ENCODE peak calls at places on chromosome 19, in five cellular contexts. L, Q, I, V and A are unnamed samples. For H3K4me1, the result is how much of the 10 kb centered on the place peaks cover.

GRCh38 chr19:32339988-32340874 is 5.2 kb upstream of the ZNF507 start:
- DNase-seq in Q (peak), I (peak), V (peak), L (peak), A (peak)

GRCh38 chr19:14375055-14375581 is 6.1 kb upstream of the ADGRE5 start:
- DNase-seq in V (no peak), Q (peak), I (peak), L (no peak), A (peak)

GRCh38 chr19:11446652-11447301 is 11.3 kb downstream of the PRKCSH start:
- DNase-seq in V (peak), I (peak), L (no peak), Q (peak), A (peak)

GRCh38 chr19:14906711-14907110 is 20.8 kb upstream of the OR7A17 start:
- DNase-seq in V (no peak), L (no peak), Q (no peak), I (no peak), A (no peak)

GRCh38 chr19:10520652-10521318 is 3.5 kb upstream of the S1PR5 start:
- DNase-seq in L (no peak), V (peak), Q (no peak), I (peak), A (no peak)

GRCh38 chr19:18428837-18429674 is 8.9 kb downstream of the ISYNA1 start:
- DNase-seq in Q (peak), I (peak), L (peak), V (no peak), A (peak)

GRCh38 chr19:34096020-34096915 is 76.0 kb upstream of the LSM14A start:
- DNase-seq in V (peak), I (no peak), L (peak), Q (no peak), A (no peak)

GRCh38 chr19:4493104-4493928 is 21.2 kb downstream of the HDGFL2 start:
- DNase-seq in L (no peak), I (no peak), V (no peak), Q (no peak), A (no peak)

GRCh38 chr19:58407658-58408151 is 744 bp upstream of the ZNF584 start:
- DNase-seq in Q (no peak), I (no peak), L (peak), V (no peak), A (no peak)

GRCh38 chr19:14410054-14410774 is 8.9 kb downstream of the DDX39A start:
- DNase-seq in Q (no peak), I (no peak), V (no peak), L (no peak), A (no peak)

GRCh38 chr19:35354898-35355297 is 3.4 kb upstream of the FFAR3 start:
- DNase-seq in I (no peak), Q (peak), L (no peak), V (no peak), A (peak)

GRCh38 chr19:58555369-58555885 is 522 bp upstream of the CHMP2A start:
- DNase-seq in L (no peak), V (no peak), Q (no peak), I (no peak), A (peak)

GRCh38 chr19:43776285-43776684 is 4.5 kb downstream of the KCNN4 start:
- DNase-seq in V (no peak), I (no peak), Q (no peak), L (no peak), A (no peak)

GRCh38 chr19:3958836-3959765 is 11.8 kb downstream of the DAPK3 start:
- DNase-seq in I (no peak), L (no peak), Q (no peak), V (no peak), A (peak)

GRCh38 chr19:4108767-4109625 is 14.9 kb downstream of the MAP2K2 start:
- DNase-seq in L (no peak), Q (no peak), I (no peak), V (no peak), A (no peak)

GRCh38 chr19:52351512-52351911 is 15.5 kb downstream of the ZNF610 start:
- DNase-seq in I (no peak), Q (no peak), L (no peak), V (no peak), A (no peak)

GRCh38 chr19:3618144-3618810 is 8.3 kb downstream of the CACTIN start:
- DNase-seq in L (peak), I (peak), V (peak), Q (peak), A (peak)

GRCh38 chr19:40053491-40053890 is 2.5 kb downstream of the ZNF780B start:
- DNase-seq in Q (no peak), L (no peak), V (no peak), I (no peak), A (no peak)

GRCh38 chr19:19319725-19320361 is 466 bp downstream of the SUGP1 start:
- DNase-seq in L (no peak), V (no peak), Q (no peak), I (no peak), A (no peak)

GRCh38 chr19:55549500-55550320 is 4.4 kb upstream of the SBK3 start:
- DNase-seq in I (peak), V (peak), Q (peak), L (peak), A (no peak)

GRCh38 chr19:47598407-47599349 is 10.3 kb upstream of the BICRA start:
- DNase-seq in I (peak), Q (no peak), L (peak), V (peak), A (peak)

GRCh38 chr19:10670187-10670586 is 16.0 kb downstream of the ILF3 start:
- DNase-seq in I (no peak), L (no peak), V (no peak), Q (no peak), A (no peak)

GRCh38 chr19:18596752-18597157 is 8.2 kb downstream of the REX1BD start:
- DNase-seq in Q (peak), V (peak), L (no peak), I (peak), A (no peak)

GRCh38 chr19:55385236-55385748 is 440 bp upstream of the RPL28 start:
- DNase-seq in L (peak), I (peak), Q (peak), V (peak), A (peak)

GRCh38 chr19:15551183-15552004 is 43.1 kb downstream of the CYP4F22 start:
- DNase-seq in Q (no peak), V (peak), I (peak), L (no peak), A (no peak)

GRCh38 chr19:32581704-32582164 is 744 bp downstream of the PDCD5 start:
- DNase-seq in L (peak), I (no peak), V (peak), Q (no peak), A (no peak)

GRCh38 chr19:19115954-19116353 is 22.3 kb downstream of the TMEM161A start:
- DNase-seq in V (peak), I (no peak), L (no peak), Q (peak), A (no peak)

GRCh38 chr19:18113827-18114226 is 16.2 kb downstream of the MAST3 start:
- DNase-seq in Q (no peak), L (no peak), V (no peak), I (no peak), A (no peak)

GRCh38 chr19:4173479-4174211 is 8.7 kb downstream of the SIRT6 start:
- DNase-seq in I (no peak), V (no peak), Q (no peak), L (no peak), A (no peak)

GRCh38 chr19:48332662-48333466 is 7.5 kb downstream of the EMP3 start:
- DNase-seq in L (peak), I (peak), V (peak), Q (peak), A (peak)

DNA sequence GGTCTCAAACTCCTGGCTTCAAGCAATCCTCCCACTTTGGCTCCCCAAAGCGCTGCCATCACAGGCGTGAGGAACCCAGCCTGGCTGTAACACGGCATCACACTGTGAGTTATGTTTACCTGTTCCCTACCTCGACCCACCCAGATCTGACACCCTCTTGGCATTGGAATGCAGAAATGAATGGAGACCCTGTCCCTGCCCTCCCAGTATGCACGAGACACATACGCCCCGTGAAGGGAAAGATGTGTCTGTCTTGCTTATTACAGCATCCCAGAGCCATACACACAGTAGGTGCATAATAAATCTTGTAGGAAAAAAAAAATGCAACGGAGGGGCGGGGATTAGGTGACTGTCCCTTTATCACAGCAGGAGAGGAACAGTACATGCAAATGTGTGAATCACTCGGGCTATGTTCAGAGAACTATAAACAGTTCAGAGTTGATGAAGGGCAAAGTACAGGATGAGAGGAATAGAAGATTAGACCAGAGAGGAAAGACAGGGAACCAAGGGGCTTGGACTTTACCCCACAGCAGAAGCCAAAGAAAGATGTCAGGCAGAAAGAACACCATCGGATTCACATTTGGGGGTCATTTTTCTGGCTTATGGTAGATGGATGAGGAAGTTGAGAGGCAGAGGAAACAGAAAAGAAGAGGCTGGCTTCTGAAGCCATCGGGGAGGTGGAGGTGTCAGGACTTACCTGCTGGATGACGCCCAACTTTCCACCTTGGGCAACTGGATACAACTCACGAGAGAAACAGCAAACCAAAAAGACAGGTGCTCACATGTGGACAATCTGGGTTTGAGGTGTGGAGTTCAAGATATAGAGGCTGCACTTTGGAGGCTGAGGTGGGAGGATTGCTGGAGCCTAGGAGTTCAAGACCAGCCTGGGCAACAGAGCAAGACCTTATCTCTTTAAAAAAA is 94.3 kb downstream of the INSR start:
- DNase-seq in L (peak), Q (no peak), I (peak), V (no peak), A (no peak)
- H3K27ac ChIP-seq in L (no peak), Q (peak), I (peak), V (no peak), A (peak)

GRCh38 chr19:324716-325115 is 19.9 kb downstream of the MIER2 start:
- DNase-seq in Q (no peak), V (no peak), I (no peak), L (no peak), A (no peak)
- H3K4me1 ChIP-seq in Q (under half), V (under half), I (under half), L (under half), A (under half)

DNA sequence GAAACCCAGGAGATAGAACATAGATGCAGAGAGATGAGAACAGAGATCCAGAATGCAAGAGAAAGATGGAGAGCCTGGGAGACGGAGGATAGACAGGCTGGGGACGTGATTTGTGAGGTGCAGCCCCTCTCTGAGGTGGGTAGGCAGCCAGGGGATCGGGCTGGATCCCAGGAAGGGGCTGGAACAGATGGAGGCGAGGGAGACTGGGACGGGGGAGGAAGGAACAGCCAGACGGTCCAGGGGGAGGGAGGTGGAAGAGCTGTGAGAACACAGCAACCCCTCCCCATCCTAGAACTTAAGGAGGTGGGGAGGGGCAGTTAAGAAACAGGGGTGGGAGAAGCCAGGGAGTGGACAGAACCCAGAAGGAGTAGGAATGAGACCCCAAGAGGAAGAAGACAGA is 3.1 kb downstream of the SLC17A7 start:
- DNase-seq in L (no peak), V (no peak), I (no peak), Q (no peak), A (no peak)
- H3K27ac ChIP-seq in L (no peak), V (no peak), I (no peak), Q (no peak), A (no peak)

GRCh38 chr19:44958090-44958489 is 2.9 kb downstream of the CLPTM1 start:
- DNase-seq in Q (no peak), L (no peak), V (no peak), I (no peak), A (no peak)
- H3K4me1 ChIP-seq in Q (under half), L (under half), V (under half), I (under half), A (under half)

DNA sequence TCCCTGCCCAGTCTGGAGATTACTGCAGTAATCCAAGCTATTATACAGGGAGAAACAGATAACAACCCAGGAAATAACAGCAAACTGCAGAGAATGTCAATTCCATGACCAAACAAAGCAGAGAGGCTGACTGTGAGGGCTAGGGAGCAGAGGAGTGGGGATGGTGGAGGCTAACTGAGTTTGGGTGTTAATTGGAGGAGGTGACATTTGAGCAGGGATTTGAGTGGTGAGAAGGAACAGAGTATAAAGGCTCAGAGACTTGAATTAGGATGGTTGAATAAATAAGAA is 3.1 kb downstream of the DMAC2 start:
- DNase-seq in Q (no peak), L (no peak), I (no peak), V (no peak), A (no peak)
- H3K27ac ChIP-seq in Q (no peak), L (no peak), I (no peak), V (no peak), A (no peak)

GRCh38 chr19:13001166-13001501 is 5.9 kb downstream of the NFIX start:
- DNase-seq in V (no peak), L (no peak), I (no peak), Q (no peak), A (no peak)
- H3K4me1 ChIP-seq in V (under half), L (under half), I (under half), Q (under half), A (half or more)

DNA sequence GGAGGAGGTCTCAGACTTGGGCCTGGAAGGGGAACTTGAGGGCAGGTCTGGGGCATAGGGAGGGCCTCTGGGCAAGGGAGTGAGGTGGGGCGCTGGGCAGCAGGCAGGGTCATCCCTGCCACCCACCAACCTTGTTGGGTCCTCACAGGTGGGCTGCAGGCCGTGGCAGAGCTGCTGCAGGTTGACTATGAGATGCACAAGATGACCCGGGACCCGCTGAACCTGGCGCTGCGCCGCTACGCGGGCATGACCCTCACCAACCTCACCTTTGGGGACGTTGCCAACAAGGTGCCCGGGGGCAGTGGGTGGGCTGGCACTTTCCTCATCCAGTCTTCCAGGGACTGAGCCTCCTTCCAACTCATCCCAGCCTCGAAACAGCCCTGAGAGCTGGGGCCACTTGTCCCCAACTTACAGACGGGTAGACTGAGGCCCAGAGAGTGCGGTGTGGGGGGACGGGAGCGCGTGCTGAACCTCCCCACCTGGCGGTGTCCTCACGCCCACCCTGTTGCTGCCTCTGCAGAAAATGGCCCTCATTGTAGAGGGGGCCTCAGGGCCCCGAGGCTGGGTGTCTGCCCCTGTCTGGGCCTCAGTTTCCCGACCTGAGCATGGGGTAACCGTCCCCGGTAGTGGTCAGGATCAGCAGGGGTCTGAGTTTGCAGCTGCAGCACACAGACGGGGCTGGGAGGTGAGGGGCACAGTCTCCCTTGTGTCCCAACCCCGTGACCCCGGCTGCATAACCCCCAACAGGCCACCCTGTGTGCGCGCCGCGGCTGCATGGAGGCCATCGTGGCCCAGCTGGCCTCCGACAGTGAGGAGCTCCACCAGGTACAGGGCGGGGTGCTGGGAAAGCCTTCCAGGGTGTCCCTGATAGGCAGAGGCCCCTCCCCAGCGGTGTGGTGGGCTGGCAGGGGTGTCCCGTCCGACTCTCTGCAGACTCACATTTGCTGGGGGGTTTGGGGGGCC is 10.4 kb downstream of the APC2 start:
- DNase-seq in L (no peak), I (no peak), V (no peak), Q (no peak), A (no peak)
- H3K27ac ChIP-seq in L (no peak), I (no peak), V (no peak), Q (no peak), A (no peak)

GRCh38 chr19:17078920-17079709 is 3.5 kb downstream of the MYO9B start:
- DNase-seq in V (no peak), Q (no peak), L (peak), I (no peak), A (no peak)

GRCh38 chr19:17075860-17076538 is 422 bp downstream of the MYO9B start:
- DNase-seq in L (peak), I (peak), V (peak), Q (peak), A (peak)

GRCh38 chr19:17078038-17078919 is 2.7 kb downstream of the MYO9B start:
- DNase-seq in V (no peak), L (no peak), Q (no peak), I (no peak), A (no peak)

GRCh38 chr19:17076539-17076919 is 952 bp downstream of the MYO9B start:
- DNase-seq in L (no peak), V (peak), I (peak), Q (no peak), A (no peak)

DNA sequence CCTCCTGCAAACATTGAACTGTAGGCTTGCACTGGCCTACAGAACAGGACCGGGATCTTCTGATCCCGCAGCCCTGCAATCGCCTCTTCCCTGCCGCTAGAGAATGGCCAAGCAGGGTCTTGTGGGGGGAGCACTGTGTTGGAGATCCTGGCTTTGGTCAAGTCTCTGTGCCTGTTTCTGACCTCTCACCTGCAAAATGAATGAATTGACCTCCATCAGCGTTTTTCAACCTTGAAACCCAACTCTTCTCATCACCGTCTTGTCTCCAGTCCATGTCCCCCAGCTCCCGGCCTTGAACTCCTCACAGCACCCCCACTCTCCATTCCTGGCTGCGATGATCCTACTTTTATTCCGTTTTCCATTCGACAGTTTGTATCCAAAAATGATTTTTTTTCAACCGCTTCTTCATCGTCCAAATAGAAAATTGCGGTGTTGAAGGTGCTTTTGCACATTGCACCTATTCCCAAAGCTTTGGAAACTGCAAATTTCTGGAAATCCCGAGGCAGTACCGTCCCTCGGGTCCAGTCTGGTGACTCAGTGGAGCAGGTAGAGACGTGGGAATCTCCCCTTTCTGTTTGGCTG is 2.0 kb downstream of the MYO9B start:
- DNase-seq in I (no peak), Q (no peak), V (no peak), L (no peak), A (no peak)
- H3K4me1 ChIP-seq in I (under half), Q (under half), V (under half), L (under half), A (half or more)

DNA sequence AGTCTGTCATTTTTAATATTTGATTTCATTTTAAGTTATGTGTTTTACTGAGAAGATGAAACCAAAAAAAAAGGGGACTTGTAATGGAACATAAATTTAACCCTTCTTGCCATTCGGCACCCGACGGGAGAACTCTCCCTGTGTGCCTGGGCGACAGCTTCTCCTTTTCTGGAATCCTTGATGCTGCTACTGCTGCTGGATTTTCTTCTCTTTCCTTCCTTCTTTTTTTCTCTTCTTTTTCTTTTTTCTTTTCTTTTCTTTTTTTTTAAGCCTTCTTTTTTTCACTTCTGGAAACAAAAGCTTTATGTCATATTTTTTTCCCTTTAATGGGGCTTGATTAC is 11.1 kb upstream of the ZNF536 start:
- DNase-seq in V (no peak), I (no peak), Q (no peak), L (no peak), A (no peak)
- H3K27ac ChIP-seq in V (no peak), I (no peak), Q (no peak), L (no peak), A (no peak)